ENCODE peak calls at places on chromosomes 16 and 17, in four cellular contexts. T, X, E and L are unnamed samples. For H3K27me3 and H3K4me1, the result is how much of the 10 kb centered on the place peaks cover.

GRCh38 chr17:32355649-32356377 is 5.9 kb downstream of the ZNF207 start:
- DNase-seq in T (no peak), X (no peak), E (no peak), L (no peak)

GRCh38 chr17:49915670-49916069 is 53.3 kb upstream of the DLX4 start:
- DNase-seq in T (no peak), X (no peak), E (no peak), L (no peak)

GRCh38 chr16:15990902-15991301 is 41.5 kb downstream of the ABCC1 start:
- DNase-seq in T (no peak), X (no peak), E (no peak), L (no peak)

GRCh38 chr16:86931410-86931941 is 353.1 kb downstream of the FOXL1 start:
- DNase-seq in T (no peak), X (no peak), E (peak), L (no peak)

GRCh38 chr17:49887086-49887743 is 39.3 kb upstream of the TAC4 start:
- DNase-seq in T (peak), X (no peak), E (no peak), L (no peak)

GRCh38 chr16:8887952-8888560 is 5.9 kb downstream of the LITAFD start:
- DNase-seq in T (peak), X (no peak), E (peak), L (peak)

GRCh38 chr17:18323007-18323406 is 7.9 kb downstream of the SMCR8 start:
- DNase-seq in T (no peak), X (no peak), E (no peak), L (no peak)

GRCh38 chr17:41551370-41551769 is 20.5 kb downstream of the KRT9 start:
- DNase-seq in T (no peak), X (no peak), E (no peak), L (no peak)

GRCh38 chr17:3920940-3921852 is 4.9 kb upstream of the P2RX1 start:
- DNase-seq in T (peak), X (no peak), E (no peak), L (no peak)

GRCh38 chr16:46817961-46818360 is 13.0 kb downstream of the C16orf87 start:
- DNase-seq in T (no peak), X (no peak), E (no peak), L (no peak)

GRCh38 chr16:85548375-85548774 is 64.7 kb upstream of the GSE1 start:
- DNase-seq in T (no peak), X (no peak), E (no peak), L (no peak)

GRCh38 chr17:42111901-42112551 is 488 bp downstream of the DHX58 start:
- DNase-seq in T (peak), X (no peak), E (no peak), L (no peak)

GRCh38 chr17:9370464-9370863 is 205.2 kb downstream of the STX8 start:
- DNase-seq in T (no peak), X (no peak), E (no peak), L (no peak)

GRCh38 chr17:46044286-46044928 is 45.4 kb downstream of the STH start:
- DNase-seq in T (peak), X (no peak), E (peak), L (peak)

GRCh38 chr17:32445976-32446375 is 1.7 kb downstream of the PSMD11 start:
- DNase-seq in T (no peak), X (no peak), E (no peak), L (no peak)

GRCh38 chr17:72076678-72077030 is 44.2 kb upstream of the SOX9 start:
- DNase-seq in T (no peak), X (no peak), E (no peak), L (no peak)

GRCh38 chr16:27991876-27992275 is 71.6 kb downstream of the GSG1L start:
- DNase-seq in T (no peak), X (no peak), E (no peak), L (no peak)

GRCh38 chr17:27256225-27257030 is 37.5 kb upstream of the WSB1 start:
- DNase-seq in T (no peak), X (no peak), E (no peak), L (no peak)

GRCh38 chr17:81095608-81095888 is 60.6 kb downstream of the BAIAP2 start:
- DNase-seq in T (no peak), X (no peak), E (no peak), L (no peak)

DNA sequence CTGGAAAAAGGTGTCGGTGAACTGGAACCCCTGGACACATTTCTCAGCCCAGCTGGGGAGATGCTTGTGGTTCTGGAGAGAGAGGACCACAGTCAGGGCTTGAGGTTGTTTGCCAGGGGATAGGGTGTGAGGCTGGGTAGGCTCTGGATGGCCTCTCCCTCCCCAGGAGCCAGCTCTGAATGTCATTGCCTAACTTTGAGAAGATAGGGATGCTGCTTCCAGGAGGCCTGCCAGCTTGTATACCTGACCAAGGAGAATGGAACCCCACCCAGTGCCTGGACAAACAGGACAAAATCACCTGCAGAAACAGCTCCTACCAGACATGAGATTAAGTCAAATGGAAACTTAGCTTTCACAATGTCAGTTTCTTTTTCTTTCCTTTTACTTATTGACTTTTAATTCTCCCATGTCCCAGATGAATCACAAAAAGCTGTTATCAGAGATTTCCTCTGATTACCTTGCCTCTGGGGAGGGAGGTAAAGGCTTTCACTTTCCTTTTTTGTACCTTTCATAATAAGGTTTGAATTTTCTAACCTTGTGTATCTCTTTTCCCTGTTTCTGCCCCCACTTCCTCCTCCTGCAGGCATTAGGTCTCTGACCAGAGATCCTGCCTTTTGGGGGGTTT is 29.8 kb upstream of the PLLP start:
- DNase-seq in T (peak), X (peak), E (no peak), L (no peak)
- H3K27me3 ChIP-seq in T (under half), X (under half), E (under half), L (under half)

DNA sequence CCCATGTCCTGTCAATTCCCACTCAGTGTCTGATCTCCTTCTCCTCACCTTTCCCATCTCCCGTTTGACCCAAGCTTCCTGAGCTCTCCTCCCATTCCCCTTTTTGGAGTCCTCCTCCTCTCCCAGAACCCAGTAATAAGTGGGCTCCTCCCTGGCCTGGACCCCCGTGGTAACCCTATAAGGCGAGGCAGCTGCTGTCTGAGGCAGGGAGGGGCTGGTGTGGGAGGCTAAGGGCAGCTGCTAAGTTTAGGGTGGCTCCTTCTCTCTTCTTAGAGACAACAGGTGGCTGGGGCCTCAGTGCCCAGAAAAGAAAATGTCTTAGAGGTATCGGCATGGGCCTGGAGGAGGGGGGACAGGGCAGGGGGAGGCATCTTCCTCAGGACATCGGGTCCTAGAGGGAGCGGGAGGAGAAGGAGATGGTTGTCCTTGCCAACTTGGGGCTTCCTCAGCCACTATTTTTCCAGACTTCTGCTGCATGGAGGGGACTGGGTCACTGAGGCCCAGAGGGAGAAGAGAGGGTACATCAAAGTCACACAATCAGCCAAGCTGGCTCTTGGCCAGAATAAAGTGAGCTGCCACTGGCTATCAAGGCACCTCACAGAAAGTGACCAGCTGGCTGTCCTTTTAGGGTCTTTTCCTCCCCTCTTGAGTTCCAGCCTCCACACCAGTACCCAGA is 1.9 kb upstream of the TBC1D10B start:
- DNase-seq in T (no peak), X (no peak), E (no peak), L (no peak)
- H3K27ac ChIP-seq in T (peak), X (no peak), E (peak), L (no peak)

DNA sequence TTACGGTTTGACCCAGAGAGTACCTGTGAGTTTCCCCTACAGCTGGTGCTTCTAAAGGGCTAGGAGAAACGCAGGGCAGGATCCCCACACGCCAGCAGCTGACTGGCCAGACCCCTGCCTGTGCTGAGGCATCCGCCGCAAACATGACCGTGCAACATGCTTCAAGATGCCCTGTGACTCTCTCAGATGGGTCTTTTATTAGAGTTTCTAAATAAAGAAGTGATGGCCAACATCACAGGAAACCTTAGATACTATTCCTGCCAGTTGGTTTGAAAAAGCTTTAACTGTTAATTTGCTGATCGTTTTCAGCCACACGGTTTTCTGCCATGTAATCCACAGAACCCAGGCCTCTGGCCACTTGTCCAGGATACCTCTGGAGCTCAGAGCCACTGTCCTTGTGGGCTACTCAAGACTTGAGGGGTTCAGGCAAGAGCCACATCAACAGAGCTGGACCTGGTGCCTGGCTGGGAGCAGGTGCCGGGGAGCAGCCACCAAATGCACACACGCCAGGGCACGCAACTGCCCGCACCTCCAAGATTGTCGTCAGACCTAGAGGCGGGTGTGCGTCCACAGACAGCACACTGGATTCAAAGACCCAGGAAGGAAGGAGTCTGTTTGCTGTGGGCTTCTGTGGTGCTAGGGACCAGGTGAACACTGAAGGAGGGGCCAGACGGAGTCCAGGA is 118.4 kb downstream of the ZNF778 start:
- DNase-seq in T (no peak), X (no peak), E (no peak), L (no peak)
- H3K4me1 ChIP-seq in T (under half), X (half or more), E (half or more), L (half or more)

DNA sequence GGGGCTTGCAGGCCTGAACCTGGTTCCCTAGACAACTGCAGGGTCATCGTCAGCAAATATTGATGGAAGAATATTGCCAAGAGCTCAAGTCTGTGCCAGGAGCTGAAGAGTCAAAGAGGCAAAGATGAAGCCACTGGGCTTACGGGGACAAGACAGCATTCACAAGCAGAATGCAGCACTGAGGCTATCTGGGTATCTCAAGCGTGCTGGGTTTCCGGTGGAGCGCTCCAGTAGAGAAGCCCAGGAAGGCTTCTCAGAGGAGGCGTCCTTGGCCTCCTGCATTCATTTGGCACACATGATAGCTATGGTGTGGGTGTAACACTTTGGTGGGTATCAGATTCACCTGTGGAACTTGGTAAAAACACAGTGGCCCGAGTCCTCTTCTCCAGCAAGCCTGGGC is 2.9 kb downstream of the FADS6 start:
- DNase-seq in T (no peak), X (no peak), E (no peak), L (no peak)
- H3K27me3 ChIP-seq in T (half or more), X (under half), E (half or more), L (under half)

GRCh38 chr16:51153275-51153991 is 2.4 kb upstream of the SALL1 start:
- DNase-seq in T (no peak), X (no peak), E (no peak), L (no peak)
- H3K27ac ChIP-seq in T (peak), X (no peak), E (no peak), L (no peak)

DNA sequence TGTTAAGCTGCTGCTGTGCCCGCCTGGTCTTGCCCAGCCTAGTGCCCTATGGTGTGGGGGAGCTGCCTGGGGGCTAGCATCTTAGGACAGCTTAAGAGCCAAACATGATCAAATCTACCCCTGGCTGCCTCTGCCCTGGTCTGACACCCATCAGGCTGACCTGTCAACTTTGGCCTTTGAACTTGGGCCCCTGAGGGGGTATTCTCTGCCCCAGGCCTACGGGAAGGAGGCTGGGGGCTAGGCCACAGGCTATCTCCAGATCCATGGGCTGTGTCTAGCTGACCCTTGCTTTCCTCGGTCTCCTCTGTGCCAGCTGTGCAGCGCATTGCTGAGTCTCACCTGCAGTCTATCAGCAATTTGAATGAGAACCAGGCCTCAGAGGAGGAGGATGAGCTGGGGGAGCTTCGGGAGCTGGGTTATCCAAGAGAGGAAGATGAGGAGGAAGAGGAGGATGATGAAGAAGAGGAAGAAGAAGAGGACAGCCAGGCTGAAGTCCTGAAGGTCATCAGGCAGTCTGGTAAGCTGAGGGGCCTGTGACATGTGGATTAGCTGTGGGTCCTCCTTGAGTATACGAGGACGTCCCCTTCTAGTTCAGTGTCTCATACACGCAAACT is 3.3 kb upstream of the STARD3 start:
- DNase-seq in T (no peak), X (no peak), E (no peak), L (no peak)
- H3K4me1 ChIP-seq in T (half or more), X (under half), E (under half), L (under half)

GRCh38 chr17:539048-539447 is 175.6 kb downstream of the VPS53 start:
- DNase-seq in T (no peak), X (no peak), E (no peak), L (no peak)
- H3K27me3 ChIP-seq in T (under half), X (under half), E (under half), L (under half)

GRCh38 chr17:43683928-43684653 is 22.4 kb upstream of the MEOX1 start:
- DNase-seq in T (no peak), X (no peak), E (no peak), L (no peak)

GRCh38 chr17:43694081-43694870 is 32.6 kb upstream of the MEOX1 start:
- DNase-seq in T (peak), X (no peak), E (peak), L (peak)

GRCh38 chr17:43691317-43691693 is 29.6 kb upstream of the MEOX1 start:
- DNase-seq in T (no peak), X (no peak), E (no peak), L (no peak)

GRCh38 chr17:43690624-43691316 is 29.0 kb upstream of the MEOX1 start:
- DNase-seq in T (no peak), X (no peak), E (no peak), L (no peak)

DNA sequence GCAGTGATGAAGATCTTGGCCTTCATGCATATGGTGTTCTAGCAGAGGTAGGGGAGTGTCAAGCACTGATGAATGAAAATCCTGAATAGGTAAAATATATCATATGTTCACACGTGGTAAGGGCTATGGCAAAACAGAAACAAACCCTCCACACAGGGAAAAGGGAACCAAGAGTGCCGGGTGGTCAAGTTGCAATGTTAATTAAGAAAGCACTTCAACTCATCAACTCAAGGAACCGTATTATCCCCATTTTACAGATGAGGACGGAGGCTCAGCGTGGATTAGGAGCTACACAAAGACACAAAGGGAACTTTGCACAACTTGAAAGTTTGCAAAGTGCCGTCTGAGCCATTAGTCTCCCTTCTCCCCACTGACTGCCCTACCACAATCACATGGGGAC is 28.1 kb upstream of the MEOX1 start:
- DNase-seq in T (no peak), X (no peak), E (no peak), L (no peak)
- H3K27ac ChIP-seq in T (no peak), X (no peak), E (no peak), L (no peak)

DNA sequence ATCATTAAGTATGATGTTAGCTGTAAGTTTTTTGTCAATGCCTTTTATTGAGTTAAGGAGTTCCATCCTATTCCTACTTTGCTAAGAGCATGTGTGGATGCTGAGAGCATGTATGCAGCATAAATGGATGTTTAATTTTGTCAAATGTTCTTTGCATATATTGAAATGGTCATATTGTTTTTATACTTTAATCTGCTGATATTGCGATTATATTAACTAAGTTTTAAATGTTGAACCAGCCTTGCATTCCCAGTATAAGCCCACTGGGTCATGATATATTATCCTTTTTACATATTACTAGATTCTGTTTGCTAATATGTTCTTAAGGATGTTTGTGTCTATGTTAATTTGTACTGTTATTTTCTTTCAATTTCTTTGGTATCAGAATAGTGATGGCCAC is 53.2 kb downstream of the CCDC182 start:
- DNase-seq in T (no peak), X (no peak), E (no peak), L (no peak)
- H3K4me1 ChIP-seq in T (under half), X (under half), E (under half), L (under half)

DNA sequence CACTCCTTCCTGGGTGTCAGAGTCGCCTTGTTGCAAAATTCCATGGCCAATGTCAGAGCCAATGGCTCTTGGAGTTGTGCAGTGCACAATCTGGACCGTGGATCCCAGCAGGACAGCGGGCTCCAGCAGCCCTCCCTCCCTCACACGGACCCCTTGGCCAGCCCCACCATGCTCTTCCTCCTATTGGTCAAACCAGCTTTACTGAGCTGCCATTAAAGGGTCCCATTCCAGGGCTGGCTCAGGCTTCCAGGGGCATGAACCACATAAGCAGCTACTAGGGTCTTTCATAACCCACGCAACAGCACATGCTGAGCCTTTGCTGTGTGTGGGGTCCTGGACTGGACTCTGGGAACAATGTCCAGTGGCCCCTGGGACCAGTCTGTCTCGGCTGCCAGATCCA is 5.5 kb downstream of the CTRB1 start:
- DNase-seq in T (no peak), X (no peak), E (no peak), L (no peak)
- H3K27me3 ChIP-seq in T (under half), X (under half), E (under half), L (under half)